ENCODE peak calls at places on chromosomes 6 and 20, in nine cellular contexts. K is heart left ventricle; C is sigmoid colon; Z is small intestine; A is CD8-positive, alpha-beta memory T cell; B is CD4-positive, alpha-beta memory T cell; I is CD4-positive, CD25-positive, alpha-beta regulatory T cell; U is neuronal stem cell; T is IMR-90. F is an unnamed sample. For H3K4me1 and H3K27me3, the result is how much of the 10 kb centered on the place peaks cover.

GRCh38 chr6:159052720-159053119 is 7.9 kb upstream of the TAGAP start:
- DNase-seq in Z (no peak), T (no peak), K (no peak), B (no peak), U (no peak), C (no peak), A (no peak), I (no peak), F (no peak)

GRCh38 chr6:125789576-125790402 is 971 bp upstream of the NCOA7 start:
- DNase-seq in I (peak), A (peak), U (peak), T (peak), C (peak), B (peak), K (no peak), Z (peak), F (peak)

GRCh38 chr6:119075200-119075981 is 3.1 kb downstream of the FAM184A start:
- DNase-seq in K (no peak), U (no peak), T (no peak), B (no peak), C (no peak), A (no peak), Z (no peak), I (no peak), F (no peak)

GRCh38 chr20:59688999-59689398 is 84.7 kb downstream of the PHACTR3 start:
- DNase-seq in K (no peak), I (no peak), B (no peak), Z (no peak), A (no peak), U (no peak), T (no peak), C (no peak), F (no peak)

GRCh38 chr6:11514672-11515071 is 22.9 kb upstream of the TMEM170B start:
- DNase-seq in A (no peak), B (no peak), T (no peak), C (no peak), Z (no peak), U (no peak), K (no peak), I (no peak), F (no peak)

GRCh38 chr6:144264270-144265060 is 20.7 kb upstream of the UTRN start:
- DNase-seq in Z (no peak), U (no peak), T (peak), C (no peak), A (no peak), B (no peak), K (no peak), I (no peak), F (peak)

GRCh38 chr20:48944663-48945297 is 23.3 kb downstream of the ARFGEF2 start:
- DNase-seq in T (no peak), I (no peak), K (no peak), C (no peak), Z (no peak), B (no peak), A (no peak), U (no peak), F (no peak)

GRCh38 chr6:24583463-24584389 is 62.3 kb downstream of the KIAA0319 start:
- DNase-seq in T (peak), Z (peak), A (peak), U (peak), B (peak), C (peak), K (peak), I (peak), F (peak)

GRCh38 chr6:71080793-71081192 is 123.9 kb upstream of the B3GAT2 start:
- DNase-seq in Z (no peak), B (no peak), K (no peak), U (no peak), C (no peak), I (no peak), A (no peak), T (peak), F (no peak)

GRCh38 chr6:21003780-21004541 is 469.7 kb downstream of the CDKAL1 start:
- DNase-seq in B (no peak), C (no peak), U (no peak), I (no peak), K (no peak), A (no peak), Z (no peak), T (peak), F (no peak)

GRCh38 chr6:100344761-100345160 is 120.0 kb downstream of the SIM1 start:
- DNase-seq in Z (no peak), K (no peak), B (no peak), T (peak), I (no peak), A (no peak), C (no peak), U (no peak), F (no peak)

GRCh38 chr6:44556046-44556445 is 168.5 kb downstream of the CDC5L start:
- DNase-seq in Z (peak), U (no peak), T (no peak), K (no peak), B (no peak), C (no peak), I (no peak), A (no peak), F (no peak)

GRCh38 chr20:33654680-33655161 is 7.4 kb upstream of the C20orf144 start:
- DNase-seq in C (peak), I (no peak), U (no peak), B (no peak), Z (peak), K (no peak), A (no peak), T (no peak), F (no peak)

GRCh38 chr6:21461844-21462518 is 131.6 kb upstream of the SOX4 start:
- DNase-seq in K (no peak), A (no peak), T (no peak), I (no peak), C (no peak), Z (no peak), U (no peak), B (no peak), F (no peak)

GRCh38 chr6:128474933-128475332 is 45.5 kb downstream of the PTPRK start:
- DNase-seq in C (no peak), U (no peak), T (no peak), I (no peak), B (no peak), Z (no peak), A (no peak), K (no peak), F (no peak)

GRCh38 chr6:128479048-128479666 is 41.2 kb downstream of the PTPRK start:
- DNase-seq in K (no peak), C (no peak), Z (no peak), U (no peak), I (no peak), B (no peak), T (no peak), A (no peak), F (no peak)

GRCh38 chr6:128474481-128474880 is 45.9 kb downstream of the PTPRK start:
- DNase-seq in I (no peak), U (no peak), Z (no peak), T (peak), K (no peak), C (no peak), B (no peak), A (no peak), F (no peak)

GRCh38 chr6:128479991-128480390 is 40.4 kb downstream of the PTPRK start:
- DNase-seq in K (no peak), A (no peak), Z (no peak), B (no peak), I (no peak), T (no peak), U (no peak), C (no peak), F (no peak)

DNA sequence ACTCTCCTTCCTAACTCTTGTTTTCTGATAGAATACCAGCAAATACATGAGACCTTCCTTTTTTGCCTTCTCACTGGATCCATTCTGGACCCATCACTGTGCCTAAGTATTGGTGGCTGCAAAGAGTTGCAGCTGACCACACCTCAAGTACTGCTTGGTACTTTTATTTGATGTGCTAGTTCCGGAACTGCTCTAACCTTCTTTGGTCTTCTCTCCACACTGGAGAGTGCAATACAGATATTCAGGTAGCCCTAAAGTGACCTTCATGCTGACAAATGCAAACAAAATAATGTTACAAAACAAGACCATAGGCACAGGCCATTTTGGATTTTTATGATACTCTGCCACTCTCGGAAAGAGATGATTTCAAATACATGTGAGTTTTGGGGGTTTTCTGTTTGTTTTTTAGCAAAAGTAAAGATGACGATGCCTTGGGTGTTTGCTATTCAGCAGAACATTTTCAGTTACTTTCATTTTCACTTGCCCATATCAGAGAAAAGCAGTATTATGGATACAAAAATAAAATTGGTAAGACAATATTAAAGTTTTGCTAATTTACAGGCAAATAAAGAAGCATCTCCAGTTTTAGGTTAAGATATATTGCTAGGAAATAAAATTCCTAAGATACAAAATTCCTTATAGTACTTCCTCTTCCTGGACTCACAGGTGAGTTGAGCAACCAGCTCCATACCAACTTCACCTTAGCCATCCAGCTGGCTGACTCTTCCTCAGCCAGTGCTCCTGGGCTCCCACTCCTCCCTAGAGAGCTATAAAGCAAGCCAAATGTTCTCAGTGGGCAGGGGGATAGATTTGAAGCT is 42.0 kb downstream of the PTPRK start:
- DNase-seq in B (no peak), K (no peak), C (no peak), U (no peak), I (no peak), Z (peak), T (no peak), A (peak), F (no peak)
- H3K4me3 ChIP-seq in B (peak), K (no peak), C (peak), U (no peak), I (peak), Z (no peak), T (no peak), A (peak), F (no peak)

GRCh38 chr20:36015806-36016401 is 47.5 kb downstream of the CNBD2 start:
- DNase-seq in T (no peak), I (no peak), K (no peak), C (no peak), A (no peak), U (no peak), B (no peak), Z (no peak), F (no peak)

GRCh38 chr20:36017034-36017951 is 48.9 kb downstream of the CNBD2 start:
- DNase-seq in I (no peak), C (no peak), A (no peak), B (no peak), T (peak), Z (no peak), K (no peak), U (no peak), F (peak)

GRCh38 chr20:36018208-36018988 is 50.0 kb downstream of the CNBD2 start:
- DNase-seq in B (no peak), I (no peak), Z (no peak), K (no peak), T (no peak), A (no peak), U (no peak), C (no peak), F (no peak)
- H3K4me1 ChIP-seq in B (under half), I (under half), Z (under half), K (under half), T (under half), A (under half), U (under half), C (under half), F (under half)

GRCh38 chr6:25899123-25899522 is 25.1 kb upstream of the SLC17A3 start:
- DNase-seq in K (no peak), A (no peak), I (no peak), B (no peak), Z (no peak), T (no peak), U (peak), C (no peak), F (no peak)
- H3K27me3 ChIP-seq in K (under half), A (under half), I (under half), B (under half), Z (under half), T (under half), U (under half), C (under half), F (under half)

DNA sequence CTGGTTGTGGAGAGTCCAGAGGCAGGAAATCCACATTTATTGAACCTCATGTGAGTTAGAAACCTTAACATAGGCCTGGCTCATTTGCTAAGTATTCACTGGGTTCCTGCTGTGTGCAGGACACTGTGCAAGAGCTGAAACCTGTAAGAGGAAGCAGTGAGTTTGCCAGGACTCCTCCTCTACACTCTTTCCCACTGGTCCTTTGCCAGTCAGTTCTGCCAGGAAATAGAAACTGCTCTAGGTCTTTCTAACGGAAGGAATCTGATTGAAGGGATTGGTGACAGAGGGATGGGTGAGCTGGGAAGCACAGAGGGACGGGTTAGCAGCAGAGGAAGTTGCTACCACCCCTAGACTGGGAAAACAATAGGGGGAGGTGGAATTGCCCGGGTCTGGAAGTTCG is 234.2 kb upstream of the ECI2 start:
- DNase-seq in C (no peak), K (no peak), U (no peak), B (no peak), A (no peak), I (no peak), Z (no peak), T (peak), F (no peak)
- H3K4me3 ChIP-seq in C (no peak), K (no peak), U (no peak), B (no peak), A (no peak), I (no peak), Z (no peak), T (no peak), F (no peak)

DNA sequence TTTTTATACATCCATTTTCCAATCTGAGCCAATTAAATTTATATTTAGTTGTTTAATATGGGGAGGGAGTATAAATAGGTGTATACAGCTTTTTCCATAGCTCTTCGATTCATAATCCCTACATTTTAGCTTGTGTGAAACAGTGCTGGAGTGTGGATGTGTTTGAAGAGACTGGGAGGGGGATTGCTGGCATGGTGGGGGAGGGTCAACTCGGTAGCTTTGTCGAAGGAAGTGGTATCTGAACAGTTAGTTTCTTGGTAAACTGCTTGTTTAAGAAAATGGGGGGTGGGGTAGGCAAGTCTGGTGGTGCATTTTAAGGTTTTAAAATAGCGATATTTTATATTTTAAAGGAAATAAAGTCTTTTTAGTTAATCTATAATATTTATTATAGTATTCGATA is 1.4 kb upstream of the LIN28B start:
- DNase-seq in C (no peak), T (no peak), B (no peak), A (no peak), Z (no peak), U (no peak), K (no peak), I (no peak), F (peak)
- H3K4me1 ChIP-seq in C (under half), T (under half), B (under half), A (under half), Z (under half), U (under half), K (under half), I (under half), F (under half)

DNA sequence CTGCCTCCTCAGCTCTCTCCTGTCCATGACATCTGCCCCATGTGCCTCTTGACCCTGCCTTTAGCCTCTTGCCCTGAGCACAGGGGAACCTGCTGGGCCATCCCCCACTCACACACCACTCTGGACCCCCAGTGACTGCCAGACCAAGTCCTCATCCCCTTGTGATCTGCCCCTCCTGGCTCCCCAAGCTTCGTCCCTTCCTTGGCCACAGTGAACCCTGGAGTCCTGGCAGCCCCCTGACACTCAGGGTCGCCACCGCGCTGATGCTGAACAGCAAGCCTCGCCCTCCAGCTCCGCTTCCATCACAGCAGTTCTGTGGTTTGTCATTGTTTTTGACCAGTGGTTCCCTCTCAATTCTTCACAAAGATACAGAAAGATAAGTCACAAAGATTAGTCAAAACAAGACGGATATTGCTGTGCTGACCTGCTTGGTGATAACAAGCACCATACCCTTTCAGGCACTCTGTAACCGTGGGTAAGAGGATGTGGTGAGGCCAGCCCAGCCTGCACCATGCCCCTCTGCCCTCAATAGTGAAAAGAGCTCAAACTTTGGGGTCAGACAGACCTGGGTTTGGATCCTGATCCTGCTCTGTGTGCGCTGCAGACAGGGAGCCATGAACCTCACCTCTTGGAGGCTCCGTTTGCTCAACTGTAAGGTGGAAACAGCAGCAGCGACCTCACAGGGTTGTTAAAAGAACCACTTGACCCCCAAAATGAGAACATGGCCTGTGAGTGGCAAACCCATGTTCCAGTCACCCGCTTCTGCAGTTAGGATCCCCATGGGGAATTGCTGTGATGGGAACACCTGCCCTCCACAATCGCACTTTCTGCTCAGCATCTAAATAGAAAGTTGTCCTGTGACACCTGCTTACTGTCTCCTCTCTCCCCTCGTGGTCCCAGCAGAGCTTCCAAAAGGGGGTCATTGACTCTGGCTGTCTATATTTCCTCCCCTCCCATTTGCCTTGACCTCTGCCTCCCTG is 114.5 kb downstream of the TOX2 start:
- DNase-seq in C (no peak), T (no peak), A (no peak), B (peak), Z (no peak), I (peak), U (no peak), K (no peak), F (no peak)
- H3K27me3 ChIP-seq in C (under half), T (under half), A (under half), B (under half), Z (under half), I (under half), U (under half), K (under half), F (under half)

GRCh38 chr20:25229486-25230176 is 18.3 kb upstream of the PYGB start:
- DNase-seq in Z (no peak), U (no peak), K (no peak), A (no peak), B (no peak), I (no peak), C (no peak), T (no peak), F (no peak)
- H3K4me3 ChIP-seq in Z (no peak), U (no peak), K (no peak), A (no peak), B (no peak), I (no peak), C (no peak), T (no peak), F (no peak)

F was measured in HAP-1.